ENCODE peak calls at places on chromosomes 11 and 22, in seven cellular contexts. O, S, R, U, N, K and X are unnamed samples.
A peak's percentile ranks its signal among the peaks of the same experiment; 100 is the strongest.

GRCh38 chr22:46721716-46722115 is 16.3 kb downstream of the CERK start:
- DNase-seq in S (no peak), U (no peak), K (no peak), R (no peak), N (no peak), O (no peak), X (peak; percentile 2)

GRCh38 chr22:38345782-38346181 is 28.5 kb upstream of the CSNK1E start:
- DNase-seq in R (no peak), O (no peak), N (no peak), K (no peak), S (no peak), U (no peak), X (no peak)

GRCh38 chr11:1192741-1193325 is 30.0 kb upstream of the MUC5B start:
- DNase-seq in K (no peak), U (no peak), S (no peak), O (no peak), R (no peak), N (no peak), X (no peak)

GRCh38 chr11:103326070-103326794 is 217.0 kb downstream of the DYNC2H1 start:
- DNase-seq in N (no peak), R (no peak), U (peak; percentile 48), O (peak; percentile 91), K (peak; percentile 86), S (peak; percentile 86), X (peak; percentile 69)

GRCh38 chr11:112795896-112796686 is 165.1 kb upstream of the NCAM1 start:
- DNase-seq in U (no peak), K (no peak), O (no peak), N (no peak), S (no peak), R (no peak), X (peak; percentile 17)

GRCh38 chr11:34189191-34189590 is 83.8 kb downstream of the NAT10 start:
- DNase-seq in O (no peak), U (no peak), S (no peak), R (no peak), N (no peak), K (no peak), X (no peak)

GRCh38 chr11:76327223-76327622 is 53.7 kb downstream of the THAP12 start:
- DNase-seq in N (no peak), R (no peak), K (no peak), S (no peak), O (no peak), U (no peak), X (no peak)

GRCh38 chr11:89489930-89490329 is 1.2 kb downstream of the NOX4 start:
- DNase-seq in K (peak; percentile 27), U (no peak), N (no peak), R (no peak), O (no peak), S (no peak), X (no peak)

GRCh38 chr11:128619540-128620305 is 32.4 kb upstream of the ETS1 start:
- DNase-seq in K (no peak), N (no peak), O (no peak), U (no peak), R (no peak), S (no peak), X (no peak)

GRCh38 chr11:120974980-120975379 is 48.9 kb upstream of the TBCEL start:
- DNase-seq in U (no peak), S (no peak), R (no peak), O (no peak), K (no peak), N (no peak), X (no peak)

GRCh38 chr22:36910461-36910860 is 3.0 kb upstream of the CSF2RB start:
- DNase-seq in O (no peak), N (no peak), K (peak; percentile 21), R (no peak), U (no peak), S (no peak), X (no peak)

GRCh38 chr22:39973656-39974055 is 13.5 kb downstream of the TMA7B start:
- DNase-seq in U (no peak), S (no peak), R (no peak), N (no peak), K (no peak), O (no peak), X (no peak)

GRCh38 chr11:73177380-73178091 is 35.4 kb upstream of the FCHSD2 start:
- DNase-seq in U (peak; percentile 30), O (no peak), S (no peak), R (no peak), K (peak; percentile 44), N (no peak), X (no peak)

GRCh38 chr22:49299821-49300231 is 527.8 kb downstream of the BRD1 start:
- DNase-seq in N (no peak), R (no peak), K (no peak), U (no peak), S (no peak), O (no peak), X (no peak)